ENCODE peak calls at places on chromosome 16, in ten cellular contexts. B is uterus, Y is SJSA1, P is heart right ventricle, V is colonic mucosa, W is lower lobe of right lung, X is tibial nerve, O is K562, I is fibroblast of lung, C is keratinocyte. J is an unnamed sample.

GRCh38 chr16:22397931-22398330 is 23.5 kb upstream of the CDR2 start:
- DNase-seq in B (no peak), Y (no peak), P (no peak), V (no peak), W (no peak), X (no peak), O (no peak), I (no peak), C (no peak), J (no peak)

GRCh38 chr16:72482695-72483094 is 310.7 kb upstream of the PMFBP1 start:
- DNase-seq in B (no peak), Y (no peak), P (no peak), V (no peak), W (no peak), X (no peak), O (no peak), I (no peak), C (no peak), J (no peak)

GRCh38 chr16:70460737-70461261 is 6.4 kb downstream of the FCSK start:
- DNase-seq in B (no peak), Y (no peak), P (no peak), V (no peak), W (no peak), X (no peak), O (no peak), I (no peak), C (no peak), J (no peak)

GRCh38 chr16:66551362-66551761 is 1.0 kb upstream of the CKLF start:
- DNase-seq in B (no peak), Y (peak), P (no peak), V (peak), W (peak), X (no peak), O (peak), I (peak), C (no peak), J (no peak)

GRCh38 chr16:29943846-29944669 is 17.8 kb upstream of the TMEM219 start:
- DNase-seq in B (peak), Y (peak), P (no peak), V (peak), W (no peak), X (no peak), O (peak), I (peak), C (peak), J (peak)

GRCh38 chr16:46731691-46732555 is 16.2 kb downstream of the MYLK3 start:
- DNase-seq in B (no peak), Y (no peak), P (peak), V (no peak), W (no peak), X (no peak), O (no peak), I (no peak), C (no peak), J (no peak)

GRCh38 chr16:59591480-59591879 is 857.4 kb upstream of the GOT2 start:
- DNase-seq in B (no peak), Y (no peak), P (no peak), V (no peak), W (no peak), X (no peak), O (no peak), I (peak), C (no peak), J (no peak)

GRCh38 chr16:84487358-84487757 is 17.1 kb downstream of the MEAK7 start:
- DNase-seq in B (no peak), Y (no peak), P (no peak), V (peak), W (no peak), X (no peak), O (no peak), I (no peak), C (no peak), J (no peak)

GRCh38 chr16:79307214-79307613 is 293.3 kb downstream of the MAF start:
- DNase-seq in B (no peak), Y (no peak), P (peak), V (peak), W (peak), X (peak), O (no peak), I (no peak), C (no peak), J (no peak)

GRCh38 chr16:2869502-2870064 is 11.6 kb upstream of the PRSS22 start:
- DNase-seq in B (no peak), Y (no peak), P (no peak), V (no peak), W (no peak), X (no peak), O (no peak), I (no peak), C (no peak), J (no peak)

GRCh38 chr16:88430524-88431446 is 22.3 kb upstream of the ZFPM1 start:
- DNase-seq in B (no peak), Y (no peak), P (peak), V (no peak), W (no peak), X (no peak), O (peak), I (peak), C (no peak), J (no peak)

GRCh38 chr16:822174-822908 is 21.8 kb upstream of the GNG13 start:
- DNase-seq in B (no peak), Y (no peak), P (no peak), V (no peak), W (no peak), X (no peak), O (no peak), I (no peak), C (no peak), J (no peak)

DNA sequence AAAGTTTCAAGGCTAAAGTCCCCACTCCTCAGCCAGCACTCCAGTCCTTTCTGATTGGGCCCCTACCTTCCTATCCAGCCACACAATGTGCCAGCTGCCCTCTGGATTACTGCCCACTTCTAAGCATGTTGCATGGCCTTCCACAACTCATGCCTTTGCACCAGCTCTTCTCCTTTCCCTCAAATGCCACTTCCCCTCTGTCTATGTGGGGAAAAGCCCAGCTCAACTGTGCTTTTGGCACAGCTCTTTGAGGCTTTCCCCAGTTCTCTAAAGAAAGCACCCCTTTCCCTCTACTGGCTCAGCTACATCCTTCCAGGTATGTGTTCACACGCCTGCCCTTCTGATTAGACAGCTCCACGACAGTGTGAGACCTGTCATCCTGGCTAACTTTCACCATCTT is 18.5 kb downstream of the GTF3C1 start:
- DNase-seq in B (no peak), Y (no peak), P (no peak), V (no peak), W (no peak), X (no peak), O (no peak), I (no peak), C (no peak), J (no peak)
- H3K27ac ChIP-seq in B (no peak), Y (no peak), P (no peak), V (no peak), W (no peak), X (no peak), O (no peak), I (no peak), C (no peak), J (no peak)

DNA sequence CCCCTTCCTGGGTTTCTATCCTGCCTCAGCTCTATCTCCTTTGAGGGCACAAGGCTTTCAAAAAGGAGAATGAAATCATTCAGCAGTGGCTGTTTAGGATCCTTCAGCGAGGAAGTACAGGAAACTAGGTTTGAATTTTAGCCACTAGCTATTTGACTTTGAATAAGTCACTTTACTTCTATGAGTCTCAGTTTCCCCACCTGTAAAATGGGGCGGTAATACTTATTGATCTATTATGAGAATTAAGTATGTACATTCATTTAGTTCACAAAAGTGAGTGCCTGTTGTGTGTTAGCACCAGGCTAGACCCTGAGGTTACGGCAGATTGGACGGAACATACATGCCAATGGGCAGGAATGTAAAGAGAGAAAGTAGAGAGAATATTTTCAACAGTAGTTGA is 6.6 kb downstream of the CDH1 start:
- DNase-seq in B (no peak), Y (no peak), P (no peak), V (no peak), W (no peak), X (no peak), O (no peak), I (no peak), C (no peak), J (no peak)
- H3K27ac ChIP-seq in B (no peak), Y (no peak), P (no peak), V (peak), W (peak), X (no peak), O (no peak), I (no peak), C (peak), J (peak)

GRCh38 chr16:57666353-57667068 is 1.6 kb upstream of the ADGRG3 start:
- DNase-seq in B (no peak), Y (no peak), P (no peak), V (no peak), W (no peak), X (no peak), O (no peak), I (no peak), C (no peak), J (no peak)
- H3K27ac ChIP-seq in B (no peak), Y (no peak), P (no peak), V (no peak), W (no peak), X (no peak), O (no peak), I (no peak), C (no peak), J (no peak)

GRCh38 chr16:31875112-31875803 is 1.7 kb downstream of the ZNF267 start:
- DNase-seq in B (no peak), Y (no peak), P (no peak), V (no peak), W (no peak), X (no peak), O (no peak), I (peak), C (no peak), J (no peak)
- H3K27ac ChIP-seq in B (peak), Y (peak), P (no peak), V (peak), W (peak), X (no peak), O (peak), I (peak), C (peak), J (peak)